ENCODE peak calls at places on chromosome 14, in eight cellular contexts. One of them, this sample, is unnamed.

GRCh38 chr14:96940009-96940408 is 142.8 kb downstream of the VRK1 start:
- DNase-seq in MCF 10A: peak; percentile 31
- DNase-seq in astrocyte of the cerebellum: no peak
- DNase-seq in bronchial epithelial cell: peak; percentile 3
- DNase-seq in A549: no peak
- DNase-seq in adrenal gland: no peak
- DNase-seq in tibial artery: no peak
- DNase-seq in AG09319: no peak
- DNase-seq in this sample: no peak

GRCh38 chr14:36931796-36932195 is 240.6 kb downstream of the SLC25A21 start:
- DNase-seq in MCF 10A: no peak
- DNase-seq in astrocyte of the cerebellum: no peak
- DNase-seq in bronchial epithelial cell: no peak
- DNase-seq in A549: no peak
- DNase-seq in adrenal gland: no peak
- DNase-seq in tibial artery: no peak
- DNase-seq in AG09319: no peak
- DNase-seq in this sample: no peak

GRCh38 chr14:54653764-54654469 is 87.0 kb downstream of the SAMD4A start:
- DNase-seq in MCF 10A: no peak
- DNase-seq in astrocyte of the cerebellum: peak; percentile 76
- DNase-seq in bronchial epithelial cell: no peak
- DNase-seq in A549: peak; percentile 19
- DNase-seq in adrenal gland: peak; percentile 40
- DNase-seq in tibial artery: peak; percentile 43
- DNase-seq in AG09319: no peak
- DNase-seq in this sample: peak; percentile 74

GRCh38 chr14:80973918-80974317 is 18.5 kb downstream of the TSHR start:
- DNase-seq in MCF 10A: no peak
- DNase-seq in astrocyte of the cerebellum: peak; percentile 68
- DNase-seq in bronchial epithelial cell: no peak
- DNase-seq in A549: no peak
- DNase-seq in adrenal gland: no peak
- DNase-seq in tibial artery: no peak
- DNase-seq in AG09319: no peak
- DNase-seq in this sample: no peak

GRCh38 chr14:37034410-37035285 is 137.8 kb downstream of the SLC25A21 start:
- DNase-seq in MCF 10A: peak; percentile 72
- DNase-seq in astrocyte of the cerebellum: peak; percentile 90
- DNase-seq in bronchial epithelial cell: no peak
- DNase-seq in A549: no peak
- DNase-seq in adrenal gland: no peak
- DNase-seq in tibial artery: no peak
- DNase-seq in AG09319: peak; percentile 27
- DNase-seq in this sample: no peak

GRCh38 chr14:72774894-72775620 is 118.8 kb downstream of the DPF3 start:
- DNase-seq in MCF 10A: no peak
- DNase-seq in astrocyte of the cerebellum: no peak
- DNase-seq in bronchial epithelial cell: no peak
- DNase-seq in A549: no peak
- DNase-seq in adrenal gland: no peak
- DNase-seq in tibial artery: no peak
- DNase-seq in AG09319: no peak
- DNase-seq in this sample: no peak

GRCh38 chr14:56185991-56186390 is 67.8 kb downstream of the PELI2 start:
- DNase-seq in MCF 10A: no peak
- DNase-seq in astrocyte of the cerebellum: no peak
- DNase-seq in bronchial epithelial cell: no peak
- DNase-seq in A549: no peak
- DNase-seq in adrenal gland: no peak
- DNase-seq in tibial artery: no peak
- DNase-seq in AG09319: no peak
- DNase-seq in this sample: no peak

GRCh38 chr14:78135450-78135891 is 34.7 kb upstream of the NRXN3 start:
- DNase-seq in MCF 10A: peak; percentile 57
- DNase-seq in astrocyte of the cerebellum: no peak
- DNase-seq in bronchial epithelial cell: peak; percentile 96
- DNase-seq in A549: peak; percentile 85
- DNase-seq in adrenal gland: no peak
- DNase-seq in tibial artery: no peak
- DNase-seq in AG09319: no peak
- DNase-seq in this sample: no peak

GRCh38 chr14:57574617-57575288 is 81.1 kb upstream of the CCDC198 start:
- DNase-seq in MCF 10A: peak; percentile 11
- DNase-seq in astrocyte of the cerebellum: no peak
- DNase-seq in bronchial epithelial cell: no peak
- DNase-seq in A549: no peak
- DNase-seq in adrenal gland: no peak
- DNase-seq in tibial artery: no peak
- DNase-seq in AG09319: no peak
- DNase-seq in this sample: no peak

GRCh38 chr14:73457050-73457934 is 1.1 kb downstream of the NUMB start:
- DNase-seq in MCF 10A: peak; percentile 61
- DNase-seq in astrocyte of the cerebellum: no peak
- DNase-seq in bronchial epithelial cell: peak; percentile 56
- DNase-seq in A549: no peak
- DNase-seq in adrenal gland: peak; percentile 52
- DNase-seq in tibial artery: peak; percentile 49
- DNase-seq in AG09319: no peak
- DNase-seq in this sample: peak; percentile 49

GRCh38 chr14:103311171-103311997 is 22.7 kb upstream of the EIF5 start:
- DNase-seq in MCF 10A: no peak
- DNase-seq in astrocyte of the cerebellum: no peak
- DNase-seq in bronchial epithelial cell: no peak
- DNase-seq in A549: no peak
- DNase-seq in adrenal gland: no peak
- DNase-seq in tibial artery: no peak
- DNase-seq in AG09319: no peak
- DNase-seq in this sample: no peak

GRCh38 chr14:33057585-33057984 is 118.9 kb downstream of the NPAS3 start:
- DNase-seq in MCF 10A: no peak
- DNase-seq in astrocyte of the cerebellum: no peak
- DNase-seq in bronchial epithelial cell: no peak
- DNase-seq in A549: no peak
- DNase-seq in adrenal gland: no peak
- DNase-seq in tibial artery: no peak
- DNase-seq in AG09319: no peak
- DNase-seq in this sample: no peak

GRCh38 chr14:85856430-85856829 is 326.5 kb downstream of the FLRT2 start:
- DNase-seq in MCF 10A: no peak
- DNase-seq in astrocyte of the cerebellum: no peak
- DNase-seq in bronchial epithelial cell: peak; percentile 6
- DNase-seq in A549: no peak
- DNase-seq in adrenal gland: no peak
- DNase-seq in tibial artery: no peak
- DNase-seq in AG09319: no peak
- DNase-seq in this sample: no peak

GRCh38 chr14:88551094-88551870 is 3.5 kb downstream of the PTPN21 start:
- DNase-seq in MCF 10A: peak; percentile 89
- DNase-seq in astrocyte of the cerebellum: peak; percentile 60
- DNase-seq in bronchial epithelial cell: peak; percentile 49
- DNase-seq in A549: peak; percentile 91
- DNase-seq in adrenal gland: peak; percentile 85
- DNase-seq in tibial artery: peak; percentile 82
- DNase-seq in AG09319: peak; percentile 54
- DNase-seq in this sample: peak; percentile 86

GRCh38 chr14:63045612-63046320 is 508 bp upstream of the KCNH5 start:
- DNase-seq in MCF 10A: no peak
- DNase-seq in astrocyte of the cerebellum: peak; percentile 9
- DNase-seq in bronchial epithelial cell: no peak
- DNase-seq in A549: peak; percentile 21
- DNase-seq in adrenal gland: no peak
- DNase-seq in tibial artery: no peak
- DNase-seq in AG09319: no peak
- DNase-seq in this sample: peak; percentile 51

GRCh38 chr14:70811065-70811464 is 1.8 kb upstream of the MAP3K9 start:
- DNase-seq in MCF 10A: no peak
- DNase-seq in astrocyte of the cerebellum: no peak
- DNase-seq in bronchial epithelial cell: peak; percentile 77
- DNase-seq in A549: no peak
- DNase-seq in adrenal gland: no peak
- DNase-seq in tibial artery: no peak
- DNase-seq in AG09319: no peak
- DNase-seq in this sample: no peak

GRCh38 chr14:95711476-95712176 is 2.3 kb downstream of the TCL1A start:
- DNase-seq in MCF 10A: no peak
- DNase-seq in astrocyte of the cerebellum: no peak
- DNase-seq in bronchial epithelial cell: no peak
- DNase-seq in A549: no peak
- DNase-seq in adrenal gland: no peak
- DNase-seq in tibial artery: no peak
- DNase-seq in AG09319: no peak
- DNase-seq in this sample: no peak

GRCh38 chr14:91367173-91368171 is 50.1 kb downstream of the CCDC88C start:
- DNase-seq in MCF 10A: peak; percentile 88
- DNase-seq in astrocyte of the cerebellum: peak; percentile 82
- DNase-seq in bronchial epithelial cell: peak; percentile 93
- DNase-seq in A549: no peak
- DNase-seq in adrenal gland: no peak
- DNase-seq in tibial artery: no peak
- DNase-seq in AG09319: no peak
- DNase-seq in this sample: no peak

GRCh38 chr14:38662781-38663180 is 406.9 kb upstream of the CLEC14A start:
- DNase-seq in MCF 10A: no peak
- DNase-seq in astrocyte of the cerebellum: no peak
- DNase-seq in bronchial epithelial cell: no peak
- DNase-seq in A549: no peak
- DNase-seq in adrenal gland: no peak
- DNase-seq in tibial artery: no peak
- DNase-seq in AG09319: no peak
- DNase-seq in this sample: no peak

GRCh38 chr14:83300454-83301064 is 1766.9 kb upstream of the SEL1L start:
- DNase-seq in MCF 10A: peak; percentile 52
- DNase-seq in astrocyte of the cerebellum: peak; percentile 19
- DNase-seq in bronchial epithelial cell: peak; percentile 38
- DNase-seq in A549: no peak
- DNase-seq in adrenal gland: no peak
- DNase-seq in tibial artery: no peak
- DNase-seq in AG09319: no peak
- DNase-seq in this sample: no peak

GRCh38 chr14:99034711-99035171 is 237.3 kb downstream of the BCL11B start:
- DNase-seq in MCF 10A: peak; percentile 1
- DNase-seq in astrocyte of the cerebellum: no peak
- DNase-seq in bronchial epithelial cell: no peak
- DNase-seq in A549: no peak
- DNase-seq in adrenal gland: no peak
- DNase-seq in tibial artery: no peak
- DNase-seq in AG09319: no peak
- DNase-seq in this sample: no peak
- TF ChIP-seq CTCF in MCF 10A: no peak
- TF ChIP-seq CTCF in astrocyte of the cerebellum: no peak
- TF ChIP-seq CTCF in bronchial epithelial cell: no peak
- TF ChIP-seq CTCF in A549: no peak
- TF ChIP-seq CTCF in adrenal gland: no peak
- TF ChIP-seq CTCF in tibial artery: no peak
- TF ChIP-seq CTCF in AG09319: no peak
- TF ChIP-seq CTCF in this sample: no peak

GRCh38 chr14:51552275-51552674 is 99.4 kb upstream of the FRMD6 start:
- DNase-seq in MCF 10A: peak; percentile 34
- DNase-seq in astrocyte of the cerebellum: no peak
- DNase-seq in bronchial epithelial cell: no peak
- DNase-seq in A549: no peak
- DNase-seq in adrenal gland: no peak
- DNase-seq in tibial artery: no peak
- DNase-seq in AG09319: no peak
- DNase-seq in this sample: no peak

GRCh38 chr14:51552768-51553426 is 98.8 kb upstream of the FRMD6 start:
- DNase-seq in MCF 10A: peak; percentile 91
- DNase-seq in astrocyte of the cerebellum: no peak
- DNase-seq in bronchial epithelial cell: peak; percentile 63
- DNase-seq in A549: no peak
- DNase-seq in adrenal gland: peak; percentile 45
- DNase-seq in tibial artery: no peak
- DNase-seq in AG09319: no peak
- DNase-seq in this sample: peak; percentile 24

GRCh38 chr14:51554339-51554920 is 97.3 kb upstream of the FRMD6 start:
- DNase-seq in MCF 10A: peak; percentile 36
- DNase-seq in astrocyte of the cerebellum: peak; percentile 34
- DNase-seq in bronchial epithelial cell: peak; percentile 44
- DNase-seq in A549: no peak
- DNase-seq in adrenal gland: no peak
- DNase-seq in tibial artery: no peak
- DNase-seq in AG09319: peak; percentile 25
- DNase-seq in this sample: no peak

DNA sequence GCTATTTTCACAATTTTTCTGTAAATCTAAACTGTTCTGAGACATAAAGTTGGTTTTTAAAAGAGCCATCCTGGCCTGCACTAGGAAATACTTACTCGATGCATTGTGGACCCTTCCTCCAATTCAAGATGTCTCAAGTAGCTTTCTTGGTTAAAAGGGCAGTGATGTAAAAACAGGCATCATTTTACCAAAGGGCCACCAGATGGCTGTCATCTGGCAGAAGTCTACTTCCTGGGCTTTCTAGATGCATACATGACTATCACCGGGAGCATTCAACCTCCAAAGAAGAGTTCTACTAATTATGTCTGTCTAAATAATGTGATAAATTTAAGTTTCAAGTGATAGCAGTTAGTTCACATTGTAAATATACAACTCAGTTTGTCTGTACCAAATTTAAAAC is 96.8 kb upstream of the FRMD6 start:
- DNase-seq in MCF 10A: peak; percentile 28
- DNase-seq in astrocyte of the cerebellum: no peak
- DNase-seq in bronchial epithelial cell: no peak
- DNase-seq in A549: no peak
- DNase-seq in adrenal gland: no peak
- DNase-seq in tibial artery: no peak
- DNase-seq in AG09319: no peak
- DNase-seq in this sample: no peak
- TF ChIP-seq CTCF in MCF 10A: no peak
- TF ChIP-seq CTCF in astrocyte of the cerebellum: peak; percentile 25
- TF ChIP-seq CTCF in bronchial epithelial cell: no peak
- TF ChIP-seq CTCF in A549: peak; percentile 34
- TF ChIP-seq CTCF in adrenal gland: no peak
- TF ChIP-seq CTCF in tibial artery: no peak
- TF ChIP-seq CTCF in AG09319: peak; percentile 17
- TF ChIP-seq CTCF in this sample: no peak

GRCh38 chr14:23430733-23431105 is 4.7 kb downstream of the MYH7 start:
- DNase-seq in MCF 10A: no peak
- DNase-seq in astrocyte of the cerebellum: no peak
- DNase-seq in bronchial epithelial cell: no peak
- DNase-seq in A549: no peak
- DNase-seq in adrenal gland: peak; percentile 22
- DNase-seq in tibial artery: peak; percentile 12
- DNase-seq in AG09319: no peak
- DNase-seq in this sample: peak; percentile 16
- TF ChIP-seq CTCF in MCF 10A: no peak
- TF ChIP-seq CTCF in astrocyte of the cerebellum: no peak
- TF ChIP-seq CTCF in bronchial epithelial cell: no peak
- TF ChIP-seq CTCF in A549: no peak
- TF ChIP-seq CTCF in adrenal gland: no peak
- TF ChIP-seq CTCF in tibial artery: no peak
- TF ChIP-seq CTCF in AG09319: no peak
- TF ChIP-seq CTCF in this sample: no peak

GRCh38 chr14:68789798-68790655 is 2.8 kb downstream of the ZFP36L1 start:
- DNase-seq in MCF 10A: peak; percentile 15
- DNase-seq in astrocyte of the cerebellum: no peak
- DNase-seq in bronchial epithelial cell: no peak
- DNase-seq in A549: no peak
- DNase-seq in adrenal gland: peak; percentile 35
- DNase-seq in tibial artery: no peak
- DNase-seq in AG09319: no peak
- DNase-seq in this sample: peak; percentile 38
- TF ChIP-seq CTCF in MCF 10A: no peak
- TF ChIP-seq CTCF in astrocyte of the cerebellum: no peak
- TF ChIP-seq CTCF in bronchial epithelial cell: no peak
- TF ChIP-seq CTCF in A549: no peak
- TF ChIP-seq CTCF in adrenal gland: no peak
- TF ChIP-seq CTCF in tibial artery: peak; percentile 8
- TF ChIP-seq CTCF in AG09319: peak; percentile 2
- TF ChIP-seq CTCF in this sample: no peak

GRCh38 chr14:93332853-93333630 is at the start of gene BTBD7:
- DNase-seq in MCF 10A: peak; percentile 95
- DNase-seq in astrocyte of the cerebellum: peak; percentile 83
- DNase-seq in bronchial epithelial cell: peak; percentile 81
- DNase-seq in A549: peak; percentile 93
- DNase-seq in adrenal gland: peak; percentile 96
- DNase-seq in tibial artery: peak; percentile 91
- DNase-seq in AG09319: peak; percentile 85
- DNase-seq in this sample: peak; percentile 97
- TF ChIP-seq CTCF in MCF 10A: no peak
- TF ChIP-seq CTCF in astrocyte of the cerebellum: no peak
- TF ChIP-seq CTCF in bronchial epithelial cell: peak; percentile 32
- TF ChIP-seq CTCF in A549: no peak
- TF ChIP-seq CTCF in adrenal gland: no peak
- TF ChIP-seq CTCF in tibial artery: peak; percentile 33
- TF ChIP-seq CTCF in AG09319: no peak
- TF ChIP-seq CTCF in this sample: no peak